ENCODE peak calls at places on chromosomes 3 and 15, in six cellular contexts. F is upper lobe of left lung, J is left lung, E is psoas muscle, M is right lobe of liver, A is right cardiac atrium. R is an unnamed sample.

GRCh38 chr3:118907909-118908308 is 126.7 kb downstream of the IGSF11 start:
- ATAC-seq in A (no peak), J (no peak), F (no peak), M (no peak), E (no peak), R (no peak)

GRCh38 chr15:77060560-77060959 is 10.3 kb downstream of the TSPAN3 start:
- ATAC-seq in A (peak; percentile 86), J (peak; percentile 49), M (peak; percentile 16), E (peak; percentile 95), F (no peak), R (peak; percentile 70)

GRCh38 chr15:76418352-76419140 is 82.0 kb downstream of the ISL2 start:
- ATAC-seq in F (no peak), M (peak; percentile 28), J (no peak), A (no peak), E (no peak), R (no peak)

GRCh38 chr15:83193721-83194120 is 13.9 kb downstream of the HDGFL3 start:
- ATAC-seq in A (no peak), J (no peak), M (no peak), F (no peak), E (no peak), R (no peak)

GRCh38 chr3:124730920-124731297 is 657 bp downstream of the UMPS start:
- ATAC-seq in A (no peak), E (peak; percentile 17), F (no peak), J (peak; percentile 7), M (peak; percentile 38), R (no peak)

GRCh38 chr15:82197734-82198594 is 64.6 kb downstream of the EFL1 start:
- ATAC-seq in M (peak; percentile 98), A (peak; percentile 93), J (peak; percentile 96), F (peak; percentile 78), E (peak; percentile 70), R (peak; percentile 89)

GRCh38 chr3:178302966-178303930 is 233.0 kb upstream of the KCNMB2 start:
- ATAC-seq in F (no peak), J (no peak), E (no peak), A (no peak), M (no peak), R (no peak)

GRCh38 chr3:61537366-61537765 is 24.0 kb upstream of the PTPRG start:
- ATAC-seq in F (peak; percentile 49), M (peak; percentile 28), E (no peak), A (peak; percentile 26), J (peak; percentile 79), R (no peak)

GRCh38 chr3:144162042-144162441 is 190.4 kb downstream of the DIPK2A start:
- ATAC-seq in A (no peak), M (peak; percentile 98), J (peak; percentile 54), F (no peak), E (no peak), R (no peak)

GRCh38 chr15:42457445-42458442 is 33.2 kb downstream of the ZNF106 start:
- ATAC-seq in A (peak; percentile 95), E (peak; percentile 89), J (peak; percentile 94), F (peak; percentile 89), M (peak; percentile 86), R (peak; percentile 93)

GRCh38 chr3:124791142-124791541 is 60.9 kb downstream of the UMPS start:
- ATAC-seq in J (no peak), A (no peak), E (no peak), M (no peak), F (no peak), R (peak; percentile 4)

GRCh38 chr3:195154793-195155535 is 116.0 kb downstream of the XXYLT1 start:
- ATAC-seq in F (peak; percentile 85), J (peak; percentile 74), E (peak; percentile 85), M (peak; percentile 73), A (peak; percentile 72), R (peak; percentile 76)

GRCh38 chr3:115068799-115069198 is 78.3 kb downstream of the ZBTB20 start:
- ATAC-seq in E (no peak), F (no peak), A (no peak), J (no peak), M (no peak), R (no peak)

GRCh38 chr15:101451886-101452285 is 37.6 kb downstream of the PCSK6 start:
- ATAC-seq in J (peak; percentile 4), F (no peak), E (peak; percentile 28), M (no peak), A (no peak), R (peak; percentile 44)

GRCh38 chr15:73797366-73798158 is 44.4 kb upstream of the INSYN1 start:
- ATAC-seq in A (no peak), M (no peak), E (no peak), F (no peak), J (no peak), R (no peak)

GRCh38 chr3:64344721-64345207 is 119.5 kb upstream of the PRICKLE2 start:
- ATAC-seq in A (no peak), M (no peak), F (peak; percentile 75), J (peak; percentile 82), E (no peak), R (peak; percentile 71)

GRCh38 chr15:49327927-49328326 is 95.1 kb upstream of the FGF7 start:
- ATAC-seq in E (no peak), A (no peak), M (no peak), F (no peak), J (peak; percentile 60), R (no peak)

GRCh38 chr15:82621970-82622369 is 25.2 kb downstream of the CPEB1 start:
- ATAC-seq in E (no peak), M (no peak), J (no peak), A (no peak), F (no peak), R (no peak)

DNA sequence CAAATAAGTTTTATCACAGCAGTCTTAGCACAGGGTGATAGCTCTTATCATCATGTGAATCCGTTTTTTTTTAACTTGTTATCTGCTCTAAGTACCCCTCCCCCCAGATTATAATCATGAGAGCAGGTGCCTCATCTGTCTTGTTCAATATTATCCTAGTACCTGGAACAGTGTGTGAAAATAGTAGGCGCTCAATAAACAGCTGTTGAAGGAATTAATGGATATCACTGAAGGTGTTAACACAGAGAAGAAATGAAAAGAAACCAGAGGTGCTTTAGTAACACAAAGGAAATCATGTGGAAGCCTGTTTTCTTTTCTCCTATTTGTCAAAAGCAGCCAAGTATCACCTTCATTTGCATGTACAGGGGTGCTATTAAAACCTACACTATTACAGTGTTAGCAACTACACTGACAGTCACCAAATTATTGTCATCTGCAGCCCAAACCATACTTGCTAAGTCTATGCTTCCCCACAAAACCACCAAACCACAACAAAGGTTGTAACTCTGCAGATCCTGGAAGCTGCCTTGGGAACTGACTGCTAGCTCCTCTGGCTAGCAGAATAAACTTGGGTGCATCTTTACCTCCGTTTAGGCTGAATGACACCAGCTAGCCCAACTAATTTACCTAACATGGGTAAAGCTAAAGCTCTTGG is 2.9 kb downstream of the XPC start:
- ATAC-seq in M (no peak), E (no peak), F (no peak), A (no peak), J (no peak), R (no peak)
- H3K4me3 ChIP-seq in M (no peak overlapping the region), E (no peak overlapping the region), F (no peak overlapping the region), A (no peak overlapping the region), J (no peak overlapping the region), R (no peak overlapping the region)

DNA sequence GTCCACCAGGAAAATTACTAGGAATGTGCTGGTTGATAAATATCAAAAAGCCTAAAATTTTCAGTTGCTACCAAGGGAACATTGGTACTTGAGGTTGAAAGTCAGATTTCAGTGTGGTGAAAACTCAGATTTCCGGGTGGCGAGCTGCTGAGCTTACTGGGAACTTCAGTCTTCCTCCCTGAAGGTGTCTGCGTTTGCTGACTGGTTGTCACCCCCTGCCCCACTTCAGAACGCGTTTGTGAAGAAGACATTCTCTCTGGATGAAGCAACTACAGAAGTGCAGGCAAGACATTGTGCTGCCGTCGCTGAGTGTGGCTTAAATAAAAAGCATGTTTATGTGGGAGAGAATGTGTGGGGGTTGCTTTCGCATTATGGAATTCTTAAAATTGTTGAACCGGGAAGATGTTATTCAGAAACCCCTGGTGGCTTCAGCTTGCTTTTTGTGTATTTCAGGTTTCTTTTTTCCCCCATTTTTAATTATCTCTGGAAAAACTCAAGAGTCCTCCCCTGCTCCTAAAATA is 7.1 kb downstream of the FAM81A start:
- ATAC-seq in E (no peak), F (no peak), J (no peak), A (no peak), M (no peak), R (no peak)
- H3K4me3 ChIP-seq in E (no peak overlapping the region), F (no peak overlapping the region), J (no peak overlapping the region), A (no peak overlapping the region), M (no peak overlapping the region), R (no peak overlapping the region)

DNA sequence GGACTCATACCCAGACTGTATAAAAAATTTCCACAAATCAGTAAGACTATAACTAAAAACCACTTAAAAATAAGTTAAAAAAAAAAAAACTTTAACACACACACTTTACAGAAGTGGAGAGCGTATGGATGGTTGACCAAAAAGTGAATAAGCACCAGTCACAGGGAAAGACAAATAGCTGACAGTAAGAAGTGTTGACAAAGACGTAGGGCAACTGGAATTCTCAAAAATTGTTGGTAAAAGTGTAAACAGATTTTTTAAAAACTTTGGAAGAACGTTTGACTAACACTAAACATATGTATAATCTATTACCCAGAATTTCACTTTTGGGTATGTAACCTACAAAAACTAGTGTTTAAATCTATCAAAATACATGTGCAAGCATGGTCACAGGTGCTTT is 73.7 kb downstream of the TMEM212 start:
- ATAC-seq in F (no peak), E (no peak), M (no peak), A (no peak), J (no peak), R (no peak)
- H3K4me3 ChIP-seq in F (no peak overlapping the region), E (no peak overlapping the region), M (no peak overlapping the region), A (no peak overlapping the region), J (no peak overlapping the region), R (no peak overlapping the region)

GRCh38 chr3:24829011-24829581 is 334.4 kb upstream of the THRB start:
- ATAC-seq in F (peak; percentile 61), M (peak; percentile 93), J (peak; percentile 97), A (peak; percentile 93), E (peak; percentile 97), R (peak; percentile 90)

GRCh38 chr3:24834442-24834841 is 339.8 kb upstream of the THRB start:
- ATAC-seq in M (no peak), A (no peak), F (no peak), E (no peak), J (no peak), R (no peak)

GRCh38 chr3:24829632-24830229 is 335.1 kb upstream of the THRB start:
- ATAC-seq in J (peak; percentile 93), F (peak; percentile 70), E (peak; percentile 83), M (peak; percentile 70), A (peak; percentile 66), R (peak; percentile 39)

GRCh38 chr3:24832878-24833277 is 338.2 kb upstream of the THRB start:
- ATAC-seq in F (no peak), A (no peak), M (no peak), E (no peak), J (no peak), R (no peak)

DNA sequence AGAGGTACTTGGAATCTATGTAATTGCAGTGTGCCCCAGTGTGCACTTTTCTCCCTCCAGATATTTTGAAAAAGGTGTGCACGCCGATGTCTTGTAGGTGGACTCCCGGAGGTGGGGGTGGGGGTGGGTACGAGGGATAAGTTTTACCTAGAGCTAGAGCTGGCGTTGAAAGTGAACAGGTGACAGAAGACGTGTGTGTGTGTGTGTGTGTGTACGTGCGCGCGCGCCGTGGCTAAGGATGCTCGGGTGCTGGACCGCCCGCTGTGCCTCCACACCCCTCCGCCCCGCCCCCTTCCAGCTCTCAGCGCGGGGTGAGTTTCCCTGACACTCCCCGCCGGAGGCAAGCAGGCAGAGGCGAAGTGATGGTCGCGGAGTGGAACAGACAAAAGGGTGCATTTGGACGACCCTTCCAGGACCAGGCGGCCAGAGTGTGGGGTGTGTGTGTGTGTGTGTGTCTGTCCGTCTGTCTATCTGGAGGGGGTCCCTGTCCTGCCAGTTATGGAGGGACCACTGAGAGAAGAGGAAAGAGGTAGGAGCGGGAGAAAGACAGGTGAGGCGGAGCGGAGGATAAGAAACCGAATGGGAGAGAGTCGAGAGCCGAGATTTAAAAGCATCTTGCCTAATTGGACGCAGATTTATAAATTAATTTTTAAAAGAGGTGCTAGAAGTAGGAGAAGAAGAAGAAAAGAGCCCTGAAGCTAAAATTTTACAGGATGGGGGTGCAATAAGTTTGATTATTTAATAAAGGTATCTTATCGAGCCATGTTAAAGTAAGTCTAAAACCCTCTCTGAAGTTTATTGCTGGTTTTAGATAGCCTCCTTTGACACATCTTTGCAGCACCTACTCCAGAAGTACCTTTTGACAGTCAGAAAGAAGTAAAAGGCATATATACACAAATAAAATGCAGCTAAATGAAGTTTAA is 335.8 kb upstream of the THRB start:
- ATAC-seq in A (peak; percentile 21), F (peak; percentile 23), J (peak; percentile 24), E (peak; percentile 53), M (peak; percentile 42), R (peak; percentile 54)
- H3K4me3 ChIP-seq in A (peak overlapping the region; percentile 48), F (no peak overlapping the region), J (peak overlapping the region; percentile 44), E (peak overlapping the region; percentile 77), M (peak overlapping the region; percentile 50), R (peak overlapping the region; percentile 66)

R was measured in gastroesophageal sphincter.